ENCODE peak calls at places on chromosomes 13 and 19, in nine cellular contexts. X is prostate gland, H is thyroid gland, J is ovary, G is Peyer's patch, R is esophagus squamous epithelium, K is sigmoid colon, S is K562, V is spleen. D is an unnamed sample.
A peak's percentile ranks its signal among the peaks of the same experiment; 100 is the strongest.

GRCh38 chr19:6970478-6970877 is 50.8 kb downstream of the MBD3L2B start:
- DNase-seq in J (no peak), S (peak; percentile 45), K (no peak), H (no peak), G (no peak), X (no peak), R (no peak), V (no peak), D (peak; percentile 23)

GRCh38 chr13:33918199-33918932 is 100.4 kb downstream of the RFC3 start:
- DNase-seq in X (no peak), H (no peak), V (no peak), S (no peak), G (no peak), J (no peak), K (no peak), R (no peak), D (peak; percentile 89)

GRCh38 chr13:36815069-36815468 is 4.0 kb upstream of the RFXAP start:
- DNase-seq in R (no peak), K (no peak), X (no peak), J (no peak), V (no peak), S (no peak), G (no peak), H (no peak), D (no peak)

GRCh38 chr13:48094404-48094780 is 512 bp downstream of the MED4 start:
- DNase-seq in H (no peak), S (peak; percentile 21), V (no peak), G (no peak), K (no peak), X (peak; percentile 4), J (no peak), R (no peak), D (peak; percentile 4)

GRCh38 chr19:10193666-10194499 is 870 bp downstream of the DNMT1 start:
- DNase-seq in G (peak; percentile 63), H (no peak), J (no peak), R (no peak), S (peak; percentile 17), V (peak; percentile 89), X (no peak), K (no peak), D (peak; percentile 54)

GRCh38 chr19:6032827-6033226 is 54.9 kb upstream of the RANBP3 start:
- DNase-seq in G (no peak), X (no peak), K (no peak), V (no peak), R (no peak), S (no peak), H (no peak), J (peak; percentile 5), D (no peak)

GRCh38 chr13:39202746-39203145 is 164.5 kb downstream of the NHLRC3 start:
- DNase-seq in H (no peak), K (no peak), G (no peak), V (no peak), R (no peak), X (no peak), S (no peak), J (no peak), D (no peak)

GRCh38 chr13:40370662-40371061 is 295.8 kb downstream of the FOXO1 start:
- DNase-seq in H (no peak), S (no peak), K (no peak), J (no peak), G (no peak), X (no peak), R (no peak), V (no peak), D (no peak)

GRCh38 chr19:31383553-31383952 is 34.3 kb upstream of the TSHZ3 start:
- DNase-seq in X (no peak), K (no peak), R (no peak), S (no peak), H (no peak), V (no peak), J (no peak), G (no peak), D (no peak)

GRCh38 chr13:66992683-66993082 is 237.5 kb downstream of the PCDH9 start:
- DNase-seq in K (no peak), R (no peak), S (no peak), X (no peak), J (no peak), H (no peak), G (no peak), V (no peak), D (no peak)

GRCh38 chr19:18496167-18496979 is 25.5 kb downstream of the ELL start:
- DNase-seq in R (no peak), K (no peak), V (peak; percentile 85), H (peak; percentile 84), G (peak; percentile 75), S (peak; percentile 73), J (no peak), X (no peak), D (no peak)

GRCh38 chr13:109288151-109288709 is 498.2 kb downstream of the IRS2 start:
- DNase-seq in V (no peak), X (no peak), S (no peak), J (no peak), G (no peak), H (no peak), K (no peak), R (no peak), D (no peak)

GRCh38 chr19:17138937-17139598 is 63.5 kb downstream of the MYO9B start:
- DNase-seq in K (no peak), V (no peak), J (no peak), X (peak; percentile 68), R (no peak), G (no peak), S (no peak), H (peak; percentile 49), D (peak; percentile 68)

GRCh38 chr19:17136026-17136425 is 60.4 kb downstream of the MYO9B start:
- DNase-seq in R (no peak), K (no peak), V (no peak), S (no peak), H (no peak), X (no peak), J (no peak), G (no peak), D (no peak)

GRCh38 chr19:17137417-17137816 is 61.8 kb downstream of the MYO9B start:
- DNase-seq in X (no peak), J (no peak), S (no peak), H (no peak), K (no peak), G (no peak), V (no peak), R (no peak), D (no peak)

GRCh38 chr19:17136617-17137016 is 61.0 kb downstream of the MYO9B start:
- DNase-seq in X (no peak), H (no peak), K (no peak), J (no peak), S (no peak), V (no peak), R (no peak), G (no peak), D (no peak)
- H3K27ac ChIP-seq in X (peak overlapping the region; percentile 89), H (no peak overlapping the region), K (peak overlapping the region; percentile 97), J (no peak overlapping the region), S (no peak overlapping the region), V (peak overlapping the region; percentile 85), R (peak overlapping the region; percentile 91), G (peak overlapping the region; percentile 90), D (peak overlapping the region; percentile 96)

GRCh38 chr19:38033658-38034150 is 126.7 kb downstream of the SIPA1L3 start:
- DNase-seq in K (no peak), J (no peak), X (no peak), S (no peak), G (no peak), H (no peak), V (peak; percentile 76), R (no peak), D (no peak)

GRCh38 chr19:38036707-38037106 is 129.7 kb downstream of the SIPA1L3 start:
- DNase-seq in V (no peak), G (no peak), R (no peak), S (no peak), X (no peak), J (no peak), K (no peak), H (no peak), D (no peak)

GRCh38 chr19:38037151-38037611 is 130.2 kb downstream of the SIPA1L3 start:
- DNase-seq in R (no peak), K (no peak), S (no peak), X (no peak), G (no peak), H (peak; percentile 76), J (no peak), V (no peak), D (no peak)

GRCh38 chr19:38034153-38034835 is 127.3 kb downstream of the SIPA1L3 start:
- DNase-seq in H (no peak), S (no peak), X (no peak), G (no peak), J (no peak), R (no peak), V (no peak), K (no peak), D (no peak)

DNA sequence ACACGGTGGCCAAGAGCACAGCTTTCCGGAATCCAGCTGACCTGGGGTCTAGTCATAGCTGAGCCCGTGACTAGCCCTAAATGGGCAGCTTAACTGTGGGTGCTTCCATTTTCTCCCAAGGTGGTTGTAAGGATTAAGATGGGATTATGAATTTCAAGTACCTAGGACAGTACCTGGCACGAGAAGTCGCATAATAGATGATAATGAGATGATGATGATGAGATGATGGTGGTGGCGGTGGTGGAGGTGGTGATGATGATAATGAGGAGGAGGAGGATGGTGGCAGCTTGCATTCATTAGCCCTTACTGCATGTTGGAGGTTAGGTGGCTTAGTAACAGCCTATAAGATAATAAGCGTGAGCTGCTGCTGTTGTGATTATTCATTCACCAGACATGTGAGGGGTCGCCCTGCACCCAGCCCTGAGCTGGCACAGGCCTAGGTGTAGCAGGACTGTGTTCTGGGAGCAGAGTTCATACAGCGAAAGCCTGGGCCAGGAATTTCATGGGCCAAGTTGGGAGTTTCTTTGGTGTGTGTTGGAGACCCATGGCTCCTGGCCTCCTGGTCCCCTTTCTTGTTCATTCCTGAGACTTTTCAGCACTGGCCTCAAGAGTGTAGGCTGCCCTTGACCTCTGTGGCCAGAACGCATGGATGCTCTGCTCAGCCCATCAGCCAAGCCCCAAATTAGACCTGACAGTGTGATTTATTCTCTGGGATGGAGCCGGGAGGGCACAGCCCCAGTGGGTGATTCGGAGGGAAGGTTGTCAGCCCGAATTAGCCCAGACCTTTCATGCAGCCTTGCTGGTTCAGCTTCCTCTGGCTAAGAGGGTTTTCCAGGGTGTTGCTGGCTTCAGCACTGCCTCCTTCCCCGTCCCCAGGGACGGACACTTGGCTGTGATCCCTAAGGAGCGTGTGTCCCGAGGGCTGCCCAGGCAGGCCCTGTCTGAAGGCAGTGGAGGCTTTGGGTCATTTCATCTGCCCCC is 128.8 kb downstream of the SIPA1L3 start:
- DNase-seq in K (no peak), R (no peak), H (peak; percentile 78), G (no peak), J (no peak), V (no peak), X (no peak), S (no peak), D (no peak)
- TF ChIP-seq POLR2A in K (no peak), R (no peak), H (no peak), G (no peak), J (no peak), V (no peak), X (no peak), S (no peak), D (no peak)

GRCh38 chr13:99911069-99911964 is 60.2 kb downstream of the ZIC5 start:
- DNase-seq in V (no peak), R (no peak), K (no peak), S (no peak), H (no peak), G (no peak), X (peak; percentile 30), J (no peak), D (no peak)
- H3K4me3 ChIP-seq in V (no peak overlapping the region), R (no peak overlapping the region), K (no peak overlapping the region), S (no peak overlapping the region), H (no peak overlapping the region), G (no peak overlapping the region), X (no peak overlapping the region), J (no peak overlapping the region), D (no peak overlapping the region)

GRCh38 chr19:47778089-47778953 is at the start of gene SELENOW:
- DNase-seq in H (peak; percentile 79), X (peak; percentile 70), K (peak; percentile 88), R (no peak), S (peak; percentile 93), J (peak; percentile 88), V (peak; percentile 93), G (peak; percentile 91), D (peak; percentile 41)
- H3K27ac ChIP-seq in H (peak within 1 kb of the TSS; percentile 95), X (peak within 1 kb of the TSS; percentile 95), K (peak within 1 kb of the TSS; percentile 100), R (peak within 1 kb of the TSS; percentile 99), S (peak within 1 kb of the TSS; percentile 96), J (peak within 1 kb of the TSS; percentile 88), V (peak within 1 kb of the TSS; percentile 92), G (peak within 1 kb of the TSS; percentile 98), D (peak within 1 kb of the TSS; percentile 94)

D was measured in adrenal gland.